ENCODE peak calls at places on chromosomes 1 and 21, in nine cellular contexts. Z is mammary epithelial cell, L is fibroblast of lung, R is lower lobe of right lung, T is adrenal gland, D is cardiac muscle cell, V is tibial artery, K is neural progenitor cell, Q is pancreas. C is an unnamed sample.

GRCh38 chr1:205275916-205276315 is 45.6 kb downstream of the NUAK2 start:
- DNase-seq in K (no peak), L (no peak), R (no peak), Q (no peak), Z (no peak), D (no peak), T (no peak), V (no peak), C (no peak)

GRCh38 chr1:20426923-20427322 is 59.1 kb downstream of the CAMK2N1 start:
- DNase-seq in T (no peak), K (no peak), Z (peak), Q (no peak), V (no peak), R (no peak), D (no peak), L (peak), C (no peak)

GRCh38 chr1:100538935-100539835 is 1.2 kb downstream of the GPR88 start:
- DNase-seq in D (peak), Q (peak), R (peak), T (peak), K (peak), V (no peak), L (peak), Z (peak), C (peak)

GRCh38 chr21:37139902-37140301 is 66.8 kb downstream of the TTC3 start:
- DNase-seq in Q (no peak), K (peak), R (no peak), D (peak), L (peak), V (no peak), T (no peak), Z (no peak), C (no peak)

GRCh38 chr1:55679971-55680370 is 464.8 kb upstream of the USP24 start:
- DNase-seq in Q (no peak), V (no peak), R (no peak), Z (no peak), D (no peak), L (peak), K (no peak), T (no peak), C (no peak)

GRCh38 chr21:24160528-24160927 is 1446.8 kb downstream of the MRPL39 start:
- DNase-seq in L (no peak), R (no peak), V (no peak), Q (no peak), K (no peak), T (no peak), Z (no peak), D (no peak), C (no peak)

GRCh38 chr1:175192111-175192629 is 406 bp downstream of the KIAA0040 start:
- DNase-seq in L (no peak), T (peak), K (peak), R (peak), Q (peak), D (peak), V (peak), Z (peak), C (no peak)

GRCh38 chr1:248756636-248757035 is 1.1 kb upstream of the LYPD8 start:
- DNase-seq in L (no peak), R (no peak), V (no peak), K (no peak), Z (no peak), T (no peak), Q (no peak), D (no peak), C (no peak)

GRCh38 chr1:113669988-113670387 is 89.3 kb downstream of the PHTF1 start:
- DNase-seq in K (no peak), T (no peak), V (no peak), D (no peak), L (no peak), Z (no peak), Q (no peak), R (no peak), C (no peak)
- TF ChIP-seq CTCF in K (no peak), T (no peak), V (no peak), D (no peak), L (no peak), Z (no peak), Q (no peak), R (no peak), C (no peak)

GRCh38 chr1:162093095-162093494 is 23.6 kb downstream of the NOS1AP start:
- DNase-seq in D (no peak), V (no peak), L (no peak), K (no peak), R (no peak), Z (no peak), Q (no peak), T (no peak), C (no peak)
- H3K27ac ChIP-seq in D (no peak), V (no peak), L (no peak), K (no peak), R (no peak), Z (no peak), Q (no peak), T (no peak), C (no peak)

GRCh38 chr1:156259805-156260204 is 11.9 kb upstream of the PAQR6 start:
- DNase-seq in R (no peak), T (no peak), Q (no peak), L (no peak), Z (no peak), K (peak), V (no peak), D (no peak), C (peak)
- TF ChIP-seq CTCF in R (no peak), T (no peak), Q (no peak), L (peak), Z (no peak), K (no peak), V (no peak), D (peak), C (peak)

DNA sequence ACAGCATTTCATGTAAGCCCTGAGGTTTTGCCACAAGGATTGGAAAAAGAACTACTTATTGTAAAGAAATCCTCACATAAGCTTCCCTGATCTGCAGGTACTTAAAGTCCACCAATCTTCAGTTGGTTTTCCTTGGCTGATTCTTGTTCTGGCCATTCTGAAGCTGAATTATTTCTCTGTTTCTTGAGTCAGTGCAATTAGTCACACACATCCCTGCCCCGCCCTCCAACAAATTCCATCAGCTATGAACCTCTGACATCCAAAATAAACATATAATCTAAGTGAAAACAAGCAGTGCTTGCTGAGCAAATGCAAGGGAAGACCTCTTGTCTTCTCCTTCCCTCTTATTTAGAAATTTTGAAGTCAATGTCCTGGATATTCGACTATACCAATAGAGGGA is 8.2 kb upstream of the FNDC7 start:
- DNase-seq in Q (no peak), K (no peak), Z (peak), D (no peak), V (peak), T (no peak), L (peak), R (no peak), C (no peak)
- H3K27ac ChIP-seq in Q (no peak), K (no peak), Z (no peak), D (no peak), V (peak), T (no peak), L (peak), R (no peak), C (no peak)

DNA sequence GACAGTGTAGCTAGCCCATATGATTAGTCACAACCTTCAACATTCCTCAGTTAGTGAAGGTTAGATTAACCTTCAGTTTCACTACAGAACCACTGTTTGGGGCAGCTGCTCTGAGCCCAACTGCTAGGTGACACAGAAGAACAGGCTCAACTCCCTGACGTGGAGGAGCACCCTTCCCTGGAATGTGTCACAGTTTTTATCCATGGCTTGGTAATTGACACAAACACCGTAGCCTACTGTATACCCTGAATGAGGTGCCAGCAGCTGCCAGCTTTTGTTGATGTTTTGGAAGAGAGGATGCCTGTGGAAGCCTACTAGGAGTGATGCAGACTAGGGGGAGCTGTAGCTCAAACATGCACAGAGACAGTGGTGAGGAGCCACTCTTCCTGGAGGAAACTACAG is 56.6 kb upstream of the CR2 start:
- DNase-seq in Z (no peak), K (no peak), V (no peak), R (no peak), T (no peak), D (no peak), Q (no peak), L (peak), C (no peak)
- TF ChIP-seq CTCF in Z (no peak), K (no peak), V (no peak), R (no peak), T (no peak), D (no peak), Q (no peak), L (no peak), C (peak)

GRCh38 chr1:155971910-155972809 is 6.2 kb downstream of the ARHGEF2 start:
- DNase-seq in D (no peak), Q (no peak), L (no peak), V (no peak), K (no peak), R (no peak), T (no peak), Z (no peak), C (no peak)
- H3K27ac ChIP-seq in D (peak), Q (no peak), L (no peak), V (peak), K (no peak), R (peak), T (no peak), Z (no peak), C (peak)

GRCh38 chr1:6423321-6423999 is 1.1 kb upstream of the ESPN start:
- DNase-seq in L (peak), T (no peak), R (peak), V (no peak), Q (peak), K (peak), D (peak), Z (peak), C (peak)
- TF ChIP-seq CTCF in L (peak), T (peak), R (peak), V (no peak), Q (peak), K (peak), D (peak), Z (peak), C (peak)

GRCh38 chr1:113380075-113380474 is 10.2 kb upstream of the MAGI3 start:
- DNase-seq in L (no peak), T (no peak), Q (no peak), K (no peak), D (no peak), Z (no peak), V (no peak), R (no peak), C (no peak)
- H3K27ac ChIP-seq in L (no peak), T (no peak), Q (no peak), K (no peak), D (no peak), Z (no peak), V (no peak), R (no peak), C (no peak)

GRCh38 chr1:88936760-88937342 is 45.5 kb upstream of the GTF2B start:
- DNase-seq in K (no peak), Z (no peak), R (no peak), Q (no peak), V (no peak), T (no peak), L (no peak), D (no peak), C (no peak)

GRCh38 chr1:88935522-88936222 is 44.3 kb upstream of the GTF2B start:
- DNase-seq in D (peak), Q (no peak), V (no peak), L (peak), Z (no peak), K (peak), T (no peak), R (no peak), C (no peak)

DNA sequence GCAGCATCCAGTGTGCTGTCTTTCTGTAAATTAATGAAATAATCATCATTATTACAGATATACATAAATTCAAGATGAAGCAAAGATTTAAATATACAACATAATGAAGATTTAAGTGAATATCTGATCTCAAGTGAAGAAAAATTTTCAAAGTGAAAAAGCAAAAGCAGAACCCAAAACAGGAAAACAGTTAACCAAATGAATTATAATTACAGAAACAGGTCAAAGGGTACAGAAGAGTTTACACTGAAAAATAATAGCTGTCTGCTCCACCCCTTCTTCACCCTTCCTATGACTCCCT is 44.8 kb upstream of the GTF2B start:
- DNase-seq in Q (no peak), L (no peak), D (no peak), T (no peak), V (no peak), Z (no peak), R (no peak), K (no peak), C (no peak)
- TF ChIP-seq CTCF in Q (no peak), L (no peak), D (no peak), T (no peak), V (no peak), Z (no peak), R (no peak), K (peak), C (no peak)

GRCh38 chr1:192589813-192590212 is 14.2 kb downstream of the RGS1 start:
- DNase-seq in R (no peak), D (no peak), K (no peak), V (no peak), Q (no peak), Z (no peak), L (peak), T (no peak), C (no peak)
- H3K27ac ChIP-seq in R (no peak), D (no peak), K (no peak), V (no peak), Q (no peak), Z (no peak), L (no peak), T (no peak), C (no peak)